ENCODE peak calls at places on chromosomes 11 and 22, in five cellular contexts. One of them, this sample, is unnamed.

GRCh38 chr11:67268036-67268683 is 1.9 kb downstream of the GRK2 start:
- DNase-seq in endothelial cell of umbilical vein: no peak
- DNase-seq in suprapubic skin: no peak
- DNase-seq in Peyer's patch: peak; percentile 76
- DNase-seq in adrenal gland: no peak
- DNase-seq in this sample: no peak

GRCh38 chr11:73366265-73366610 is 10.0 kb upstream of the RELT start:
- DNase-seq in suprapubic skin: no peak
- DNase-seq in adrenal gland: no peak
- DNase-seq in Peyer's patch: no peak
- DNase-seq in endothelial cell of umbilical vein: no peak
- DNase-seq in this sample: no peak

GRCh38 chr11:29251738-29252137 is 765.1 kb downstream of the KCNA4 start:
- DNase-seq in adrenal gland: no peak
- DNase-seq in endothelial cell of umbilical vein: no peak
- DNase-seq in Peyer's patch: no peak
- DNase-seq in suprapubic skin: no peak
- DNase-seq in this sample: no peak

GRCh38 chr11:116482716-116483115 is 290.1 kb downstream of the BUD13 start:
- DNase-seq in suprapubic skin: no peak
- DNase-seq in adrenal gland: no peak
- DNase-seq in Peyer's patch: no peak
- DNase-seq in endothelial cell of umbilical vein: no peak
- DNase-seq in this sample: no peak

GRCh38 chr11:113881856-113882255 is 6.5 kb upstream of the USP28 start:
- DNase-seq in adrenal gland: no peak
- DNase-seq in suprapubic skin: no peak
- DNase-seq in endothelial cell of umbilical vein: no peak
- DNase-seq in Peyer's patch: no peak
- DNase-seq in this sample: no peak

GRCh38 chr22:48940266-48940987 is 887.2 kb downstream of the BRD1 start:
- DNase-seq in suprapubic skin: peak; percentile 69
- DNase-seq in adrenal gland: no peak
- DNase-seq in Peyer's patch: no peak
- DNase-seq in endothelial cell of umbilical vein: no peak
- DNase-seq in this sample: no peak

GRCh38 chr22:44147036-44147645 is 33.6 kb upstream of the PARVG start:
- DNase-seq in Peyer's patch: no peak
- DNase-seq in adrenal gland: no peak
- DNase-seq in suprapubic skin: no peak
- DNase-seq in endothelial cell of umbilical vein: no peak
- DNase-seq in this sample: no peak

GRCh38 chr22:29994027-29994715 is 86.1 kb upstream of the HORMAD2 start:
- DNase-seq in Peyer's patch: no peak
- DNase-seq in endothelial cell of umbilical vein: peak; percentile 26
- DNase-seq in suprapubic skin: no peak
- DNase-seq in adrenal gland: no peak
- DNase-seq in this sample: no peak

GRCh38 chr11:25628030-25628429 is 703.9 kb upstream of the ANO3 start:
- DNase-seq in adrenal gland: no peak
- DNase-seq in endothelial cell of umbilical vein: no peak
- DNase-seq in suprapubic skin: no peak
- DNase-seq in Peyer's patch: no peak
- DNase-seq in this sample: no peak

GRCh38 chr11:65897020-65897471 is 3.1 kb downstream of the FOSL1 start:
- DNase-seq in Peyer's patch: no peak
- DNase-seq in endothelial cell of umbilical vein: no peak
- DNase-seq in adrenal gland: no peak
- DNase-seq in suprapubic skin: no peak
- DNase-seq in this sample: no peak

GRCh38 chr11:122617926-122618325 is 37.6 kb upstream of the UBASH3B start:
- DNase-seq in Peyer's patch: no peak
- DNase-seq in adrenal gland: no peak
- DNase-seq in endothelial cell of umbilical vein: no peak
- DNase-seq in suprapubic skin: no peak
- DNase-seq in this sample: no peak

GRCh38 chr11:6401439-6401838 is 11.2 kb downstream of the SMPD1 start:
- DNase-seq in Peyer's patch: no peak
- DNase-seq in adrenal gland: no peak
- DNase-seq in suprapubic skin: no peak
- DNase-seq in endothelial cell of umbilical vein: no peak
- DNase-seq in this sample: no peak

GRCh38 chr11:6402061-6402470 is 11.8 kb downstream of the SMPD1 start:
- DNase-seq in suprapubic skin: no peak
- DNase-seq in Peyer's patch: peak; percentile 56
- DNase-seq in endothelial cell of umbilical vein: no peak
- DNase-seq in adrenal gland: no peak
- DNase-seq in this sample: no peak

GRCh38 chr11:6400431-6401345 is 10.4 kb downstream of the SMPD1 start:
- DNase-seq in suprapubic skin: peak; percentile 4
- DNase-seq in Peyer's patch: no peak
- DNase-seq in endothelial cell of umbilical vein: no peak
- DNase-seq in adrenal gland: no peak
- DNase-seq in this sample: no peak

GRCh38 chr11:6403539-6403938 is 13.3 kb downstream of the SMPD1 start:
- DNase-seq in endothelial cell of umbilical vein: no peak
- DNase-seq in suprapubic skin: no peak
- DNase-seq in adrenal gland: no peak
- DNase-seq in Peyer's patch: no peak
- DNase-seq in this sample: no peak

DNA sequence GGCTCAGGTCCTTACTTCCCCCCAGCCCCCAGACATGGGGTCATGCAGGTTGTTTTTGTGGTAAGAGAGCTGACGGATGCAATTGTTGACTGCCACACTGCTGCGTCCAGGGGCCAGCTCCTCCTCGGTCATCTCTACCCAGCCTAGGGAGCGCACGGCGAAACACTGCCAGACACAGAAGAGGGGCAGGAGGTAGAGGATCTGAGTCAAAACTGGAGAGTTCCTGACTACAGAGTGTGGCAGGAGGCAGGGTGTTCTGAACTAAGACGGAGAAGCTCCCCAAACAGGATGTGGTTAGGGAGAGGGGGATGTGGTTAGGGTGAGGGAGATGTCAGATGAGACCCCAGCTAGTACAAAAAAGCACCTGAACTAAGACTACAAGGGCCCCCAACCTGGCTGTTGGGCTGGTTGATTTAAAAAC is 12.3 kb downstream of the SMPD1 start:
- DNase-seq in suprapubic skin: no peak
- DNase-seq in Peyer's patch: peak; percentile 92
- DNase-seq in adrenal gland: no peak
- DNase-seq in endothelial cell of umbilical vein: no peak
- DNase-seq in this sample: no peak
- TF ChIP-seq POLR2A in suprapubic skin: no peak
- TF ChIP-seq POLR2A in Peyer's patch: no peak
- TF ChIP-seq POLR2A in adrenal gland: no peak
- TF ChIP-seq POLR2A in endothelial cell of umbilical vein: no peak
- TF ChIP-seq POLR2A in this sample: no peak

DNA sequence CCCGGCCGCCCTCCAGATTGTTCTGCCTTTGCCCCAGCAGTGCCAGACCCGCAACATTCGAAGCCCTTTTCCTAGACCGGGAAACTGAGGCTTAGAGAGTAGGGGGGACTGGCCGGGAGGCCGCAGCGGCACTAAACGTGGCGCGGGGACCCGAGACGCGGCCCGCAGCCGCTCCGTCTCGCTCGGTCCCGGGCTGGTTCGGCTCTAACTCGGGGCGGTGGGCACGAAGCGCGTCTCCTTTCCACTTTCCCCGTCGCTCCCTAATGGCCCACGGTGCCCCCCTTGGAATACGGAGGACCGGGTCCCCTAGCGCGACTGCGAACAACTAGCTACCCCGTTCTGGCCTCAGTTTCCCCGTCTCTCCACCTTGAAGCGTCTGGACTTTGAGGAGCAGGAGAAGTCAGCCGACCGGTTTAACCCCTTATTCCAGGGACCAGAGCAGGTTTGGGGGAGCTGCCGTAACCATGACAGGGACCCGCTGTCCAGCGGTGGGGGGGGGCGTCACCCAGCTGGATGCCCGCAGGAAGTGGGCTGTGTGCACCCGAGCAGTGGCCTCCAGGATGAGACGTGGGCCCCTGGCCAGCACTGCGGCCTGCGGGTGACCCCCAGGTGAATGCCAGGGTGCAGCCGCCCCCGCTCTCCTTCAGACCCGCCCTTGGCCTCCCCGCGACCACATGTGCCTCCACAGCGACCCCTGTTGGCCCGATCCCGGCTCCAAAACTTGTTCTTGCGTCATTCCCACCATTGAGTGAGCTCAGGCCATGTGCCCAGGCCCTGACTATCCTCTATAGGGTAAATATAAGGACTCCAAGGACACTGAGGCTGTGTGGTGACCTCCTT is 1.1 kb downstream of the CDC42EP1 start:
- DNase-seq in adrenal gland: peak; percentile 94
- DNase-seq in Peyer's patch: peak; percentile 78
- DNase-seq in suprapubic skin: peak; percentile 96
- DNase-seq in endothelial cell of umbilical vein: peak; percentile 88
- DNase-seq in this sample: peak; percentile 61
- TF ChIP-seq POLR2A in adrenal gland: peak; percentile 63
- TF ChIP-seq POLR2A in Peyer's patch: no peak
- TF ChIP-seq POLR2A in suprapubic skin: no peak
- TF ChIP-seq POLR2A in endothelial cell of umbilical vein: peak; percentile 47
- TF ChIP-seq POLR2A in this sample: no peak

GRCh38 chr11:10824888-10825287 is 16.2 kb upstream of the EIF4G2 start:
- DNase-seq in endothelial cell of umbilical vein: no peak
- DNase-seq in Peyer's patch: no peak
- DNase-seq in adrenal gland: no peak
- DNase-seq in suprapubic skin: no peak
- DNase-seq in this sample: no peak
- TF ChIP-seq POLR2A in endothelial cell of umbilical vein: no peak
- TF ChIP-seq POLR2A in Peyer's patch: no peak
- TF ChIP-seq POLR2A in adrenal gland: no peak
- TF ChIP-seq POLR2A in suprapubic skin: no peak
- TF ChIP-seq POLR2A in this sample: no peak

DNA sequence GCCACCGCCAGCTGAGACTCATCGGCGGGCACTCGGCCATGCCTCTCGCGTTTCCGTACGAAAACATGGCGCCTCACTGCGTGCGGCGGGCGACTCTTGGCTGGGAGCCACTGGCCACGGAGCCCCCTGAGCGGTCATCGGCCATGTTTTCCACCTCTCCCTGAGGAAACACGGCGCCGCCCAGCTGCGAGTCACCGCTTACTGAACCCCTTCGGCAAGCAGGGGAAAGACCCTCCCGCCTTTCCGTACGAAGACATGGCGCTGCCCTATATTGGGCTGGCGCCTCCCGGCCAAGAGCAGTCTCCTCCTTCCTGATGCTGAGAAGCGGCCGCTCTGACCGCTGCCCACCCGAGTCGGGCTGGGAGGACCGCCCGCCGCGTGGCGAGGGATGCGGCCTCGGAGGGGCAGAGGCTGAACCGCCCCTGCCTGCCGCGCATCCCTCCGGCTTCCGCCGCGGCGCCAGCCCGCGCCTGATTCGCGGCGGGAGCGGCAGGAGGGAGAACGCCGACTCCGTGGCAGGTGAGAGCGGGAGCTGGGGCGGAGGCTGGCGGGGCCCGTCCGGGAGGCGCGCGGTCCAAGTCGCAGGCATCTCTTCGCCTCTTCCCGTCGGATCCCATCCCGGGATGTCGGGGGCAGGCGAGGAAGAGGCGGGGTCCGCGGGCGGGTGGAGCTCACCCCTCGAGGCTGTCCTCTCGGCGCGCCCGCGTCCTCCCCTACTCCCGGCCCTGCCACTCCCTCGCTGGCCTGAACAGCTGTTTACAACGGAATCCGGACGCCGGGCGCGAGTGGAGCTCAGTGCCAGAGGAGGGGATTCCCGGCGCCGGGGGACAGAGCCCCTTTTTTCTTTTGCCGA is at the start of gene TCP11L1:
- DNase-seq in suprapubic skin: peak; percentile 96
- DNase-seq in Peyer's patch: peak; percentile 81
- DNase-seq in adrenal gland: peak; percentile 81
- DNase-seq in endothelial cell of umbilical vein: peak; percentile 95
- DNase-seq in this sample: peak; percentile 70
- TF ChIP-seq POLR2A in suprapubic skin: no peak
- TF ChIP-seq POLR2A in Peyer's patch: peak; percentile 65
- TF ChIP-seq POLR2A in adrenal gland: peak; percentile 69
- TF ChIP-seq POLR2A in endothelial cell of umbilical vein: peak; percentile 73
- TF ChIP-seq POLR2A in this sample: peak; percentile 75

This sample was measured in H54.